ENCODE peak calls at places on chromosomes 4 and X, in six cellular contexts. K is astrocyte, H is thyroid gland, U is endothelial cell of umbilical vein, R is Caco-2, Q is GM23338. N is an unnamed sample.

GRCh38 chr4:3786196-3786869 is 20.1 kb downstream of the ADRA2C start:
- DNase-seq in K (no peak), H (peak; percentile 30), U (no peak), R (no peak), Q (no peak), N (no peak)

GRCh38 chrX:329291-329910 is 10.8 kb upstream of the GTPBP6 start:
- DNase-seq in K (no peak), H (no peak), U (no peak), R (no peak), Q (no peak), N (no peak)

GRCh38 chr4:108902769-108903168 is 139.9 kb upstream of the ETNPPL start:
- DNase-seq in K (no peak), H (no peak), U (no peak), R (no peak), Q (no peak), N (no peak)

GRCh38 chrX:108001218-108001814 is 19.1 kb upstream of the TEX13B start:
- DNase-seq in K (peak; percentile 4), H (peak; percentile 8), U (peak; percentile 34), R (peak; percentile 35), Q (peak; percentile 68), N (peak; percentile 57)

GRCh38 chr4:2858451-2859217 is 15.0 kb downstream of the ADD1 start:
- DNase-seq in K (peak; percentile 60), H (no peak), U (peak; percentile 53), R (no peak), Q (no peak), N (peak; percentile 56)

GRCh38 chr4:79827283-79827682 is 245.7 kb downstream of the ANTXR2 start:
- DNase-seq in K (no peak), H (no peak), U (no peak), R (no peak), Q (no peak), N (no peak)

GRCh38 chrX:68060506-68061205 is 372.6 kb downstream of the OPHN1 start:
- DNase-seq in K (no peak), H (peak; percentile 65), U (peak; percentile 3), R (no peak), Q (peak; percentile 31), N (peak; percentile 40)

GRCh38 chr4:48178931-48179330 is 44.9 kb upstream of the TXK start:
- DNase-seq in K (no peak), H (no peak), U (no peak), R (no peak), Q (peak; percentile 67), N (no peak)

GRCh38 chr4:151811403-151811802 is 50.6 kb upstream of the GATB start:
- DNase-seq in K (no peak), H (no peak), U (no peak), R (no peak), Q (peak; percentile 54), N (no peak)

GRCh38 chr4:124018383-124019317 is 622.1 kb downstream of the SPRY1 start:
- DNase-seq in K (peak; percentile 59), H (peak; percentile 18), U (peak; percentile 43), R (peak; percentile 82), Q (peak; percentile 6), N (peak; percentile 43)

GRCh38 chrX:40531056-40531826 is 49.5 kb upstream of the ATP6AP2 start:
- DNase-seq in K (no peak), H (no peak), U (no peak), R (peak; percentile 66), Q (peak; percentile 1), N (no peak)

GRCh38 chrX:39645059-39645895 is 452.5 kb downstream of the BCOR start:
- DNase-seq in K (peak; percentile 70), H (peak; percentile 5), U (peak; percentile 61), R (no peak), Q (no peak), N (peak; percentile 56)

GRCh38 chrX:997631-998137 is 214.8 kb downstream of the CRLF2 start:
- DNase-seq in K (no peak), H (no peak), U (no peak), R (no peak), Q (peak; percentile 74), N (no peak)

GRCh38 chrX:118755633-118756032 is 28.2 kb downstream of the IL13RA1 start:
- DNase-seq in K (no peak), H (no peak), U (no peak), R (no peak), Q (no peak), N (no peak)

GRCh38 chr4:153497988-153498967 is 32.1 kb downstream of the TMEM131L start:
- DNase-seq in K (peak; percentile 85), H (no peak), U (no peak), R (no peak), Q (no peak), N (peak; percentile 72)

GRCh38 chr4:2800691-2801596 is 8.1 kb downstream of the SH3BP2 start:
- DNase-seq in K (peak; percentile 58), H (peak; percentile 85), U (peak; percentile 54), R (no peak), Q (peak; percentile 80), N (peak; percentile 78)

GRCh38 chr4:131091896-131092295 is 1995.9 kb downstream of the C4orf33 start:
- DNase-seq in K (peak; percentile 39), H (no peak), U (peak; percentile 43), R (no peak), Q (peak; percentile 74), N (peak; percentile 78)

GRCh38 chr4:177855543-177856197 is 413.4 kb upstream of the AGA start:
- DNase-seq in K (no peak), H (no peak), U (no peak), R (no peak), Q (peak; percentile 31), N (no peak)

GRCh38 chrX:50202539-50202938 is 1.7 kb upstream of the AKAP4 start:
- DNase-seq in K (no peak), H (no peak), U (peak; percentile 15), R (no peak), Q (no peak), N (no peak)

GRCh38 chr4:112327950-112328349 is 30.8 kb downstream of the ALPK1 start:
- DNase-seq in K (peak; percentile 21), H (no peak), U (peak; percentile 60), R (no peak), Q (peak; percentile 77), N (peak; percentile 81)

GRCh38 chrX:14936561-14936960 is 63.3 kb downstream of the MOSPD2 start:
- DNase-seq in K (peak; percentile 73), H (no peak), U (no peak), R (no peak), Q (no peak), N (peak; percentile 68)

GRCh38 chr4:118338981-118339765 is 13.6 kb downstream of the PRSS12 start:
- DNase-seq in K (peak; percentile 68), H (no peak), U (peak; percentile 56), R (no peak), Q (no peak), N (peak; percentile 74)

GRCh38 chr4:89788243-89789072 is 48.5 kb downstream of the SNCA start:
- DNase-seq in K (peak; percentile 34), H (no peak), U (peak; percentile 83), R (no peak), Q (no peak), N (peak; percentile 54)

GRCh38 chr4:47075241-47075640 is 43.9 kb downstream of the GABRB1 start:
- DNase-seq in K (peak; percentile 58), H (no peak), U (peak; percentile 54), R (no peak), Q (no peak), N (peak; percentile 53)

GRCh38 chr4:88858752-88859151 is 161.1 kb upstream of the NAP1L5 start:
- DNase-seq in K (no peak), H (no peak), U (no peak), R (no peak), Q (no peak), N (no peak)

GRCh38 chr4:151540728-151541437 is 131.9 kb downstream of the FHIP1A start:
- DNase-seq in K (peak; percentile 96), H (no peak), U (peak; percentile 76), R (no peak), Q (no peak), N (peak; percentile 80)

GRCh38 chrX:45505214-45505613 is 304.5 kb upstream of the DIPK2B start:
- DNase-seq in K (peak; percentile 61), H (no peak), U (peak; percentile 92), R (no peak), Q (no peak), N (peak; percentile 44)

DNA sequence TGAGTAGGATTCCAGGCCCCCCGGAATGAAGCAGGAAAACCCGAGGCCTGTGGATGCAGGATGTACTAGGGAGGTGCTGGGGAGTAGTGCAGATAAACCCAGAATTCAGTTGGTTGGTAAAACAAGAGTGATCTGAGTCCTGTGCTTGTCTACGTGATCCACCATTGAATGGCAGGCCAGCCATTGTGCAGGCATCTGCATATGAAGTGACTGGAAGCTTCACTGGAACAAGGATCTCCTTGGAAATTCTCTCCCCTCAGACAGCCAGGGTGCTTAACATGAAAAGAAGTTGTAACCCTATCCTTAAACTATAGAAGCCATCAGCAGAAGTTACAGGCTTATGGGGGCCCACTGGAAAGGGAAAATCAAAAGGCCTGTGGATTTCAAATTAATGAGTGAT is 656 bp upstream of the GSPT2 start:
- DNase-seq in K (no peak), H (no peak), U (no peak), R (no peak), Q (peak; percentile 47), N (no peak)
- H3K4me3 ChIP-seq in K (no peak overlapping the region), H (no peak overlapping the region), U (no peak overlapping the region), R (no peak overlapping the region), Q (peak overlapping the region; percentile 72), N (peak overlapping the region; percentile 81)

GRCh38 chr4:39700500-39700899 is 2.6 kb downstream of the UBE2K start:
- DNase-seq in K (no peak), H (no peak), U (no peak), R (no peak), Q (no peak), N (no peak)
- H3K36me3 ChIP-seq in K (no peaks in the 10 kb centered on the region), H (no peaks in the 10 kb centered on the region), U (peaks cover 4% of the 10 kb centered on the region), R (no peaks in the 10 kb centered on the region), Q (no peaks in the 10 kb centered on the region), N (peaks cover 18% of the 10 kb centered on the region)

DNA sequence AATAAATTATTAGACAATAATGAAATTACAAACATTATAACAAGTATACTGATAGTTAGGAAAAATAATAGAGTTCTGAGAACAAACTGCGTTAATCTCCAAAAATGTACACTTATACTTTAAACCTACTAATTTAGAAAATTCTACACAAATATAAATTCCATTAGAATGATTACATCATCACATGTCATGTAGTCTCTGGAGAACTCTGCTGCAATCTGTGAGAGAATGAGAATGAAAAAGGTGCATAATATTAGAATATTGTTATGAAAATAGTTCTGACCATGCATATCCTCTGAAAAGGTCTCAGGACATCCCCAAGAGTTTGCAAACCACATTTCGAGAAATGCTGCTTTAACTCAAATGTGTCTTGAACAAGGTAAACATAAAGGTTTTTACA is 11.4 kb downstream of the GUCY1A1 start:
- DNase-seq in K (no peak), H (no peak), U (no peak), R (no peak), Q (no peak), N (no peak)
- H3K4me1 ChIP-seq in K (no peaks in the 10 kb centered on the region), H (peaks cover 8% of the 10 kb centered on the region), U (no peaks in the 10 kb centered on the region), R (peaks cover 24% of the 10 kb centered on the region), Q (no peaks in the 10 kb centered on the region), N (peaks cover 14% of the 10 kb centered on the region)

DNA sequence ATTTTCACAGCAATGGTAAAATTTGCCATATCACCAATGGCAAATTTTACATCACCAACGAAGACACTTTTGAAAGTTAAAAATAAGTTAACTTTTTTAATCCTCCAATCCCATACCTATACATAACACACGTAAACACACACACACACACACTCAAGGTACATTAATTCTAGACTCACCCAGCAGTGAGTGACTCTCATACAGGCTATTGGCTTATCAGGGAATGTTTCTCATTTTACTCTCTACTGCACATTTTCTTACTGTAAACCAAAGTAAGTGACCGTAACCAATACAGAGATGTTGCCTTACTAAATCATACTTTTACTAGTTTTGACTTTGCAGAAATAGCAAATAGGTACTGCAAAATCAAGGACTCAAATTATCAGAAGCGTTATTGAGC is 2.3 kb downstream of the VEGFC start:
- DNase-seq in K (no peak), H (no peak), U (no peak), R (no peak), Q (no peak), N (no peak)
- H3K4me3 ChIP-seq in K (peak overlapping the region; percentile 96), H (peak overlapping the region; percentile 64), U (no peak overlapping the region), R (no peak overlapping the region), Q (no peak overlapping the region), N (peak overlapping the region; percentile 92)